ENCODE peak calls at places on chromosome 17, in five cellular contexts. V, C, U, P and A are unnamed samples.

GRCh38 chr17:6611231-6611630 is 29.3 kb downstream of the KIAA0753 start:
- DNase-seq in U (no peak), C (no peak), P (no peak), V (no peak), A (no peak)

GRCh38 chr17:72393553-72393952 is 272.7 kb downstream of the SOX9 start:
- DNase-seq in P (no peak), V (no peak), C (no peak), U (no peak), A (peak; percentile 81)

GRCh38 chr17:61400786-61401279 is 1.2 kb downstream of the TBX2 start:
- DNase-seq in V (no peak), U (no peak), C (no peak), P (no peak), A (no peak)

GRCh38 chr17:40608061-40608581 is 39.5 kb downstream of the SMARCE1 start:
- DNase-seq in C (no peak), P (no peak), V (no peak), U (no peak), A (no peak)

GRCh38 chr17:48814504-48814903 is 2.5 kb downstream of the TTLL6 start:
- DNase-seq in U (peak; percentile 81), V (peak; percentile 44), P (peak; percentile 24), C (peak; percentile 73), A (peak; percentile 43)

GRCh38 chr17:81295031-81295677 is at the start of gene SLC38A10:
- DNase-seq in V (peak; percentile 83), P (peak; percentile 84), U (peak; percentile 91), C (peak; percentile 95), A (peak; percentile 86)

GRCh38 chr17:50079334-50080095 is 15.6 kb upstream of the PDK2 start:
- DNase-seq in V (no peak), C (peak; percentile 81), U (peak; percentile 61), P (no peak), A (peak; percentile 53)

GRCh38 chr17:13002761-13003453 is 14.9 kb downstream of the ELAC2 start:
- DNase-seq in V (peak; percentile 30), C (peak; percentile 80), U (peak; percentile 80), P (peak; percentile 57), A (peak; percentile 36)

GRCh38 chr17:80030730-80031410 is 4.8 kb downstream of the TBC1D16 start:
- DNase-seq in P (no peak), C (peak; percentile 74), V (no peak), U (no peak), A (no peak)

GRCh38 chr17:76561799-76562268 is 22.0 kb downstream of the PRCD start:
- DNase-seq in C (no peak), U (no peak), V (no peak), P (no peak), A (no peak)